ENCODE peak calls at places on chromosomes 3 and 15, in four cellular contexts. One of them, this sample, is unnamed.

GRCh38 chr3:10299175-10299574 is 6.4 kb upstream of the GHRL start:
- DNase-seq in Panc1: no peak
- DNase-seq in HCT116: no peak
- DNase-seq in WERI-Rb-1: peak
- DNase-seq in this sample: peak

GRCh38 chr3:45957606-45958005 is 14.3 kb downstream of the CXCR6 start:
- DNase-seq in Panc1: no peak
- DNase-seq in HCT116: no peak
- DNase-seq in WERI-Rb-1: no peak
- DNase-seq in this sample: no peak

GRCh38 chr15:46918462-46919125 is 798.7 kb upstream of the SEMA6D start:
- DNase-seq in Panc1: no peak
- DNase-seq in HCT116: no peak
- DNase-seq in WERI-Rb-1: no peak
- DNase-seq in this sample: no peak

GRCh38 chr15:100879461-100880138 is at the start of gene ALDH1A3:
- DNase-seq in Panc1: no peak
- DNase-seq in HCT116: peak
- DNase-seq in WERI-Rb-1: peak
- DNase-seq in this sample: peak

GRCh38 chr3:185843635-185844034 is 18.8 kb upstream of the IGF2BP2 start:
- DNase-seq in Panc1: no peak
- DNase-seq in HCT116: no peak
- DNase-seq in WERI-Rb-1: no peak
- DNase-seq in this sample: no peak

GRCh38 chr15:78638658-78639314 is 2.2 kb downstream of the CHRNB4 start:
- DNase-seq in Panc1: no peak
- DNase-seq in HCT116: peak
- DNase-seq in WERI-Rb-1: peak
- DNase-seq in this sample: peak

GRCh38 chr15:99590913-99591646 is 25.3 kb downstream of the MEF2A start:
- DNase-seq in Panc1: no peak
- DNase-seq in HCT116: no peak
- DNase-seq in WERI-Rb-1: no peak
- DNase-seq in this sample: no peak

GRCh38 chr15:28876845-28877185 is 9.0 kb upstream of the APBA2 start:
- DNase-seq in Panc1: no peak
- DNase-seq in HCT116: no peak
- DNase-seq in WERI-Rb-1: no peak
- DNase-seq in this sample: no peak

GRCh38 chr3:170869645-170870593 is at the start of gene RPL22L1:
- DNase-seq in Panc1: peak
- DNase-seq in HCT116: peak
- DNase-seq in WERI-Rb-1: peak
- DNase-seq in this sample: peak

GRCh38 chr15:58598829-58599210 is 150.7 kb downstream of the ADAM10 start:
- DNase-seq in Panc1: no peak
- DNase-seq in HCT116: no peak
- DNase-seq in WERI-Rb-1: no peak
- DNase-seq in this sample: no peak

GRCh38 chr3:16667633-16668032 is 62.4 kb upstream of the DAZL start:
- DNase-seq in Panc1: no peak
- DNase-seq in HCT116: no peak
- DNase-seq in WERI-Rb-1: no peak
- DNase-seq in this sample: no peak

GRCh38 chr3:66989241-66989640 is 8.9 kb upstream of the KBTBD8 start:
- DNase-seq in Panc1: no peak
- DNase-seq in HCT116: no peak
- DNase-seq in WERI-Rb-1: no peak
- DNase-seq in this sample: no peak

GRCh38 chr3:127637971-127638370 is 9.0 kb downstream of the PODXL2 start:
- DNase-seq in Panc1: no peak
- DNase-seq in HCT116: no peak
- DNase-seq in WERI-Rb-1: no peak
- DNase-seq in this sample: peak

GRCh38 chr3:160445854-160446253 is 3.7 kb downstream of the TRIM59 start:
- DNase-seq in Panc1: no peak
- DNase-seq in HCT116: no peak
- DNase-seq in WERI-Rb-1: no peak
- DNase-seq in this sample: no peak

GRCh38 chr15:65089206-65089824 is 12.8 kb downstream of the KBTBD13 start:
- DNase-seq in Panc1: no peak
- DNase-seq in HCT116: no peak
- DNase-seq in WERI-Rb-1: no peak
- DNase-seq in this sample: peak

GRCh38 chr15:24772709-24773373 is 97.3 kb downstream of the NPAP1 start:
- DNase-seq in Panc1: no peak
- DNase-seq in HCT116: no peak
- DNase-seq in WERI-Rb-1: peak
- DNase-seq in this sample: peak

GRCh38 chr3:182978387-182978786 is 2.0 kb downstream of the DCUN1D1 start:
- DNase-seq in Panc1: no peak
- DNase-seq in HCT116: no peak
- DNase-seq in WERI-Rb-1: no peak
- DNase-seq in this sample: no peak

GRCh38 chr3:150376001-150376848 is 31.9 kb upstream of the TSC22D2 start:
- DNase-seq in Panc1: no peak
- DNase-seq in HCT116: no peak
- DNase-seq in WERI-Rb-1: no peak
- DNase-seq in this sample: peak

GRCh38 chr3:138457863-138458735 is 23.7 kb downstream of the ESYT3 start:
- DNase-seq in Panc1: no peak
- DNase-seq in HCT116: no peak
- DNase-seq in WERI-Rb-1: no peak
- DNase-seq in this sample: no peak

GRCh38 chr15:96331141-96331941 is 841 bp downstream of the NR2F2 start:
- DNase-seq in Panc1: no peak
- DNase-seq in HCT116: no peak
- DNase-seq in WERI-Rb-1: no peak
- DNase-seq in this sample: peak

GRCh38 chr3:2661078-2661477 is 449.1 kb downstream of the IL5RA start:
- DNase-seq in Panc1: no peak
- DNase-seq in HCT116: no peak
- DNase-seq in WERI-Rb-1: no peak
- DNase-seq in this sample: peak

GRCh38 chr3:16311960-16312451 is 47.0 kb downstream of the OXNAD1 start:
- DNase-seq in Panc1: no peak
- DNase-seq in HCT116: no peak
- DNase-seq in WERI-Rb-1: no peak
- DNase-seq in this sample: peak

GRCh38 chr3:186414735-186415419 is 52.8 kb upstream of the DGKG start:
- DNase-seq in Panc1: no peak
- DNase-seq in HCT116: no peak
- DNase-seq in WERI-Rb-1: no peak
- DNase-seq in this sample: peak

GRCh38 chr3:156605686-156606605 is 51.0 kb upstream of the SSR3 start:
- DNase-seq in Panc1: no peak
- DNase-seq in HCT116: no peak
- DNase-seq in WERI-Rb-1: no peak
- DNase-seq in this sample: peak
- H3K4me3 ChIP-seq in Panc1: peak
- H3K4me3 ChIP-seq in HCT116: peak
- H3K4me3 ChIP-seq in WERI-Rb-1: no peak
- H3K4me3 ChIP-seq in this sample: peak

GRCh38 chr3:32544894-32545293 is 25.8 kb downstream of the DYNC1LI1 start:
- DNase-seq in Panc1: no peak
- DNase-seq in HCT116: no peak
- DNase-seq in WERI-Rb-1: no peak
- DNase-seq in this sample: peak
- H3K4me3 ChIP-seq in Panc1: no peak
- H3K4me3 ChIP-seq in HCT116: no peak
- H3K4me3 ChIP-seq in WERI-Rb-1: no peak
- H3K4me3 ChIP-seq in this sample: no peak

DNA sequence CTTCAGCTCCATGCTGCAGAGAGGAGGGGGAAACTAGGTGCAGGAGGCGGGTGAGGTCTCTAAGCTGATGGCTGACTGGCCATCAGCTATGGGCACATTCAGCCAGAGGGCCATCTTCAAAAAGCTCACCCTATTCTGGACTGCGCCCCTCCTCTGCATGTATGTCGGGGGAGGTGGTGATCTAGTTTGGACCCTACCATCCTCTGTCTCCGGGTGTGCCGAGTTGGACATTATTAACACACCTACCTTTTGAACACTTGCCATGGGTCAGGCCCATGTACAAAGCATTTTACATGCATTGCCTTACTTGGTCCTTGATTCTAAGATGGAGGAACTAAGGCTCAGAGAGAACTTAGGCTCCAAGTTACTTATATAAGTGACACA is 1.4 kb downstream of the NISCH start:
- DNase-seq in Panc1: no peak
- DNase-seq in HCT116: no peak
- DNase-seq in WERI-Rb-1: no peak
- DNase-seq in this sample: no peak
- H3K4me3 ChIP-seq in Panc1: peak
- H3K4me3 ChIP-seq in HCT116: peak
- H3K4me3 ChIP-seq in WERI-Rb-1: peak
- H3K4me3 ChIP-seq in this sample: peak

DNA sequence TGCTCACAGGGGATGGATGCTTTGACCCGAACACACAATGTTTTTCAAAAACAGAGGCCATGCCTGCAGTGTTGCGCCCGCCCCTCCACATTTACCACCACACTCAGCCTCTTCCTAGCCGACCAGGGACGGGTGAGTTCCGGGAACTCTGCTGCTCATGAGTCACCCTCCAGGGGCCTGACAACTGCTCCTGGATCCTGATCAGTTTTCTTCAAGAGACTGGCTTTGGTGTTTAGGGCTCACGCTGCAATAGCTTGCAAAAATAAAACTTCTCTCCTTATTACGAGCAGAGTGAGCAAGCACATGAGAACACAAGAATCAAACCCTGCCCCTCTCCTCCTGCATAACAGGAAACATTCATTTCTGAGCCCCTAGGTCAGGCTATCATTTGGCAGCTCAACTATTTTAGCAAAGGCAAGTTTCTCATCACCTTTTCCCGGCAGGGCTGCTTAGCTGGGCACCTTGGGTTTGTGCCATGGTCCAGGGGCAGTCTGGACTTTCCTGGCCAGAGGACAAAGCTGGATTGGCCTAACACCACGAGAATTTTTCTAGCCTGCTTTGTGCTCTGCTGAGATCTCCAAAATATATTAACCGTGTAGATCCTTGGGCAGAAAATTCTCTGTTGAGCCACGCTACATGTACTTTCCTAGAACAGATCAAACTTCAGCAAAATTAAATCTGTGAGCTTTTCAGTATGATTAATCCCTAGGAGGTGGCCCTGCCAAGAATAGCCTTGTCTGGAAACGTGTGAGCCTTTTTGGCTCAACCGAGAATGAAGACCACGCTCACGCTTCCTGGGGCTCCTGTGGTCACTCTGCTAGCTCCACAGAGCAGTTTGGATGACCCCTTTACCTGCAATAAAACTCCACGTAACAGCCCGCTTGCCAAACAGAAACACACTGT is 52.7 kb upstream of the SPATA12 start:
- DNase-seq in Panc1: no peak
- DNase-seq in HCT116: peak
- DNase-seq in WERI-Rb-1: no peak
- DNase-seq in this sample: peak
- H3K4me3 ChIP-seq in Panc1: no peak
- H3K4me3 ChIP-seq in HCT116: peak
- H3K4me3 ChIP-seq in WERI-Rb-1: no peak
- H3K4me3 ChIP-seq in this sample: no peak

This sample was measured in choroid plexus epithelial cell.